ENCODE peak calls at places on chromosomes 2 and 18, in nine cellular contexts. One of them, this sample, is unnamed.

GRCh38 chr18:22045221-22045918 is 124.0 kb upstream of the GATA6 start:
- DNase-seq in GM23248: no peak
- DNase-seq in adrenal gland: no peak
- DNase-seq in OCI-LY7: no peak
- DNase-seq in MM.1S: no peak
- DNase-seq in CD4-positive, alpha-beta T cell: no peak
- DNase-seq in SJSA1: no peak
- DNase-seq in A549: no peak
- DNase-seq in ascending aorta: no peak
- DNase-seq in this sample: no peak

GRCh38 chr18:55694291-55694690 is 106.3 kb upstream of the TCF4 start:
- DNase-seq in MM.1S: no peak
- DNase-seq in CD4-positive, alpha-beta T cell: no peak
- DNase-seq in GM23248: peak
- DNase-seq in OCI-LY7: no peak
- DNase-seq in A549: no peak
- DNase-seq in adrenal gland: no peak
- DNase-seq in ascending aorta: no peak
- DNase-seq in SJSA1: no peak
- DNase-seq in this sample: no peak

GRCh38 chr2:171166328-171166983 is 5.8 kb upstream of the TLK1 start:
- DNase-seq in CD4-positive, alpha-beta T cell: no peak
- DNase-seq in GM23248: no peak
- DNase-seq in MM.1S: no peak
- DNase-seq in ascending aorta: no peak
- DNase-seq in adrenal gland: no peak
- DNase-seq in OCI-LY7: no peak
- DNase-seq in SJSA1: no peak
- DNase-seq in A549: no peak
- DNase-seq in this sample: no peak

GRCh38 chr2:66498597-66498910 is 63.6 kb downstream of the MEIS1 start:
- DNase-seq in A549: no peak
- DNase-seq in SJSA1: no peak
- DNase-seq in GM23248: no peak
- DNase-seq in MM.1S: no peak
- DNase-seq in CD4-positive, alpha-beta T cell: no peak
- DNase-seq in OCI-LY7: no peak
- DNase-seq in ascending aorta: no peak
- DNase-seq in adrenal gland: no peak
- DNase-seq in this sample: no peak

GRCh38 chr2:161112885-161113284 is 47.3 kb upstream of the TANK start:
- DNase-seq in A549: no peak
- DNase-seq in adrenal gland: no peak
- DNase-seq in CD4-positive, alpha-beta T cell: no peak
- DNase-seq in ascending aorta: no peak
- DNase-seq in GM23248: no peak
- DNase-seq in OCI-LY7: no peak
- DNase-seq in MM.1S: no peak
- DNase-seq in SJSA1: no peak
- DNase-seq in this sample: no peak

GRCh38 chr2:72140621-72140960 is 7.1 kb downstream of the CYP26B1 start:
- DNase-seq in SJSA1: peak
- DNase-seq in CD4-positive, alpha-beta T cell: no peak
- DNase-seq in MM.1S: no peak
- DNase-seq in A549: no peak
- DNase-seq in ascending aorta: peak
- DNase-seq in GM23248: no peak
- DNase-seq in OCI-LY7: no peak
- DNase-seq in adrenal gland: no peak
- DNase-seq in this sample: peak

GRCh38 chr2:101643004-101643524 is 54.4 kb upstream of the MAP4K4 start:
- DNase-seq in GM23248: no peak
- DNase-seq in SJSA1: no peak
- DNase-seq in OCI-LY7: no peak
- DNase-seq in adrenal gland: no peak
- DNase-seq in ascending aorta: no peak
- DNase-seq in MM.1S: no peak
- DNase-seq in A549: no peak
- DNase-seq in CD4-positive, alpha-beta T cell: no peak
- DNase-seq in this sample: no peak

GRCh38 chr2:96116424-96116878 is at the start of gene ADRA2B:
- DNase-seq in MM.1S: peak
- DNase-seq in OCI-LY7: peak
- DNase-seq in CD4-positive, alpha-beta T cell: peak
- DNase-seq in GM23248: peak
- DNase-seq in adrenal gland: peak
- DNase-seq in A549: peak
- DNase-seq in SJSA1: no peak
- DNase-seq in ascending aorta: no peak
- DNase-seq in this sample: peak

GRCh38 chr2:46098606-46099005 is 198.6 kb upstream of the EPAS1 start:
- DNase-seq in GM23248: peak
- DNase-seq in SJSA1: peak
- DNase-seq in adrenal gland: no peak
- DNase-seq in OCI-LY7: no peak
- DNase-seq in A549: peak
- DNase-seq in MM.1S: no peak
- DNase-seq in CD4-positive, alpha-beta T cell: no peak
- DNase-seq in ascending aorta: no peak
- DNase-seq in this sample: no peak

GRCh38 chr2:132668189-132668833 is 1.7 kb downstream of the LYPD1 start:
- DNase-seq in ascending aorta: no peak
- DNase-seq in MM.1S: no peak
- DNase-seq in SJSA1: no peak
- DNase-seq in OCI-LY7: no peak
- DNase-seq in A549: peak
- DNase-seq in adrenal gland: no peak
- DNase-seq in CD4-positive, alpha-beta T cell: no peak
- DNase-seq in GM23248: no peak
- DNase-seq in this sample: peak

GRCh38 chr2:120496759-120497158 is 150.8 kb downstream of the INHBB start:
- DNase-seq in GM23248: no peak
- DNase-seq in A549: no peak
- DNase-seq in CD4-positive, alpha-beta T cell: no peak
- DNase-seq in MM.1S: no peak
- DNase-seq in ascending aorta: no peak
- DNase-seq in OCI-LY7: no peak
- DNase-seq in adrenal gland: no peak
- DNase-seq in SJSA1: no peak
- DNase-seq in this sample: no peak

GRCh38 chr18:13216732-13217465 is 1.7 kb upstream of the LDLRAD4 start:
- DNase-seq in MM.1S: peak
- DNase-seq in GM23248: peak
- DNase-seq in OCI-LY7: no peak
- DNase-seq in A549: no peak
- DNase-seq in CD4-positive, alpha-beta T cell: peak
- DNase-seq in SJSA1: no peak
- DNase-seq in ascending aorta: peak
- DNase-seq in adrenal gland: peak
- DNase-seq in this sample: peak

GRCh38 chr18:54679318-54680149 is 88.5 kb downstream of the DYNAP start:
- DNase-seq in adrenal gland: no peak
- DNase-seq in A549: peak
- DNase-seq in SJSA1: no peak
- DNase-seq in OCI-LY7: peak
- DNase-seq in CD4-positive, alpha-beta T cell: no peak
- DNase-seq in GM23248: peak
- DNase-seq in ascending aorta: no peak
- DNase-seq in MM.1S: peak
- DNase-seq in this sample: no peak

GRCh38 chr2:186995092-186995491 is 146.1 kb upstream of the ZSWIM2 start:
- DNase-seq in CD4-positive, alpha-beta T cell: no peak
- DNase-seq in MM.1S: no peak
- DNase-seq in ascending aorta: no peak
- DNase-seq in SJSA1: no peak
- DNase-seq in GM23248: peak
- DNase-seq in OCI-LY7: no peak
- DNase-seq in A549: no peak
- DNase-seq in adrenal gland: no peak
- DNase-seq in this sample: no peak

GRCh38 chr18:31819106-31819924 is 58.6 kb upstream of the SLC25A52 start:
- DNase-seq in adrenal gland: no peak
- DNase-seq in A549: peak
- DNase-seq in OCI-LY7: peak
- DNase-seq in ascending aorta: no peak
- DNase-seq in GM23248: peak
- DNase-seq in MM.1S: peak
- DNase-seq in SJSA1: no peak
- DNase-seq in CD4-positive, alpha-beta T cell: no peak
- DNase-seq in this sample: no peak

GRCh38 chr18:52723456-52724065 is 383.6 kb downstream of the DCC start:
- DNase-seq in A549: no peak
- DNase-seq in GM23248: no peak
- DNase-seq in MM.1S: no peak
- DNase-seq in adrenal gland: no peak
- DNase-seq in SJSA1: no peak
- DNase-seq in CD4-positive, alpha-beta T cell: no peak
- DNase-seq in ascending aorta: no peak
- DNase-seq in OCI-LY7: no peak
- DNase-seq in this sample: no peak

GRCh38 chr2:181857471-181857870 is 34.1 kb upstream of the ITPRID2 start:
- DNase-seq in CD4-positive, alpha-beta T cell: no peak
- DNase-seq in MM.1S: no peak
- DNase-seq in SJSA1: no peak
- DNase-seq in A549: no peak
- DNase-seq in GM23248: peak
- DNase-seq in adrenal gland: no peak
- DNase-seq in OCI-LY7: no peak
- DNase-seq in ascending aorta: no peak
- DNase-seq in this sample: no peak

GRCh38 chr18:7616661-7617060 is 49.5 kb downstream of the PTPRM start:
- DNase-seq in GM23248: peak
- DNase-seq in A549: no peak
- DNase-seq in adrenal gland: peak
- DNase-seq in ascending aorta: no peak
- DNase-seq in OCI-LY7: no peak
- DNase-seq in MM.1S: no peak
- DNase-seq in CD4-positive, alpha-beta T cell: no peak
- DNase-seq in SJSA1: peak
- DNase-seq in this sample: no peak

GRCh38 chr18:41719808-41720207 is 235.2 kb upstream of the PIK3C3 start:
- DNase-seq in adrenal gland: no peak
- DNase-seq in SJSA1: no peak
- DNase-seq in OCI-LY7: no peak
- DNase-seq in GM23248: no peak
- DNase-seq in CD4-positive, alpha-beta T cell: no peak
- DNase-seq in ascending aorta: no peak
- DNase-seq in MM.1S: no peak
- DNase-seq in A549: no peak
- DNase-seq in this sample: no peak
- H3K27ac ChIP-seq in adrenal gland: no peak
- H3K27ac ChIP-seq in SJSA1: no peak
- H3K27ac ChIP-seq in OCI-LY7: no peak
- H3K27ac ChIP-seq in GM23248: no peak
- H3K27ac ChIP-seq in CD4-positive, alpha-beta T cell: no peak
- H3K27ac ChIP-seq in ascending aorta: no peak
- H3K27ac ChIP-seq in MM.1S: no peak
- H3K27ac ChIP-seq in A549: no peak
- H3K27ac ChIP-seq in this sample: no peak

GRCh38 chr2:150480241-150480640 is 7.2 kb downstream of the RND3 start:
- DNase-seq in GM23248: peak
- DNase-seq in SJSA1: no peak
- DNase-seq in MM.1S: no peak
- DNase-seq in adrenal gland: no peak
- DNase-seq in A549: no peak
- DNase-seq in ascending aorta: peak
- DNase-seq in CD4-positive, alpha-beta T cell: no peak
- DNase-seq in OCI-LY7: no peak
- DNase-seq in this sample: no peak

GRCh38 chr2:150477347-150477746 is 10.1 kb downstream of the RND3 start:
- DNase-seq in adrenal gland: no peak
- DNase-seq in CD4-positive, alpha-beta T cell: no peak
- DNase-seq in SJSA1: no peak
- DNase-seq in A549: no peak
- DNase-seq in ascending aorta: no peak
- DNase-seq in GM23248: peak
- DNase-seq in MM.1S: no peak
- DNase-seq in OCI-LY7: no peak
- DNase-seq in this sample: peak

GRCh38 chr2:150479075-150479915 is 8.2 kb downstream of the RND3 start:
- DNase-seq in OCI-LY7: no peak
- DNase-seq in ascending aorta: no peak
- DNase-seq in adrenal gland: no peak
- DNase-seq in SJSA1: no peak
- DNase-seq in MM.1S: no peak
- DNase-seq in GM23248: peak
- DNase-seq in CD4-positive, alpha-beta T cell: no peak
- DNase-seq in A549: no peak
- DNase-seq in this sample: no peak

GRCh38 chr2:150476809-150477302 is 10.6 kb downstream of the RND3 start:
- DNase-seq in A549: no peak
- DNase-seq in OCI-LY7: no peak
- DNase-seq in adrenal gland: no peak
- DNase-seq in ascending aorta: no peak
- DNase-seq in CD4-positive, alpha-beta T cell: no peak
- DNase-seq in MM.1S: no peak
- DNase-seq in SJSA1: no peak
- DNase-seq in GM23248: no peak
- DNase-seq in this sample: no peak

GRCh38 chr2:150478206-150478974 is 9.1 kb downstream of the RND3 start:
- DNase-seq in adrenal gland: no peak
- DNase-seq in ascending aorta: no peak
- DNase-seq in SJSA1: no peak
- DNase-seq in OCI-LY7: no peak
- DNase-seq in MM.1S: no peak
- DNase-seq in CD4-positive, alpha-beta T cell: no peak
- DNase-seq in GM23248: no peak
- DNase-seq in A549: no peak
- DNase-seq in this sample: no peak
- H3K27ac ChIP-seq in adrenal gland: no peak
- H3K27ac ChIP-seq in ascending aorta: peak
- H3K27ac ChIP-seq in SJSA1: peak
- H3K27ac ChIP-seq in OCI-LY7: no peak
- H3K27ac ChIP-seq in MM.1S: no peak
- H3K27ac ChIP-seq in CD4-positive, alpha-beta T cell: no peak
- H3K27ac ChIP-seq in GM23248: peak
- H3K27ac ChIP-seq in A549: peak
- H3K27ac ChIP-seq in this sample: no peak

GRCh38 chr2:208033701-208034502 is 8.6 kb upstream of the PLEKHM3 start:
- DNase-seq in MM.1S: peak
- DNase-seq in adrenal gland: peak
- DNase-seq in A549: no peak
- DNase-seq in CD4-positive, alpha-beta T cell: no peak
- DNase-seq in ascending aorta: no peak
- DNase-seq in SJSA1: no peak
- DNase-seq in GM23248: peak
- DNase-seq in OCI-LY7: peak
- DNase-seq in this sample: peak
- H3K27ac ChIP-seq in MM.1S: no peak
- H3K27ac ChIP-seq in adrenal gland: no peak
- H3K27ac ChIP-seq in A549: no peak
- H3K27ac ChIP-seq in CD4-positive, alpha-beta T cell: no peak
- H3K27ac ChIP-seq in ascending aorta: no peak
- H3K27ac ChIP-seq in SJSA1: no peak
- H3K27ac ChIP-seq in GM23248: no peak
- H3K27ac ChIP-seq in OCI-LY7: no peak
- H3K27ac ChIP-seq in this sample: no peak

DNA sequence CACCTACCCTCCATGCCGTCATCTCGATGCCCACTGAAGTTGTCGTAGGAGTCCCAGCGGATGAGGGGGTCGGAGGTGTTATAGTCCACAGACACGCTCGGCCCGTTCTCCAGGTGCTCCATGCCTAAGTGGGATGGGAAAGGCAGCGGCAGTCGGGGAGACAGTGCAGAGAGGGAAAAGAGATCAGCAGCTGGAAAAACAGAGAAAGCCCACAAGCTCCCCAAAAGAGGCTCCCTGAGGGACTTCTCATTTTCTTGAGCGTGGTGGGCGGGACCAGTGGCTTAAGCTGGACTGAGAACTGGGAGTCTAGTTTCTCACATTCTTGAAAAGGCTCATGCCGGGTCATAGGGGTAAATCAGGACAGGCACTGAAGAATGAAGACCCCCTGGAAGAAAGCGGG is 121.9 kb downstream of the TNS1 start:
- DNase-seq in ascending aorta: no peak
- DNase-seq in A549: no peak
- DNase-seq in MM.1S: no peak
- DNase-seq in GM23248: no peak
- DNase-seq in adrenal gland: no peak
- DNase-seq in SJSA1: no peak
- DNase-seq in CD4-positive, alpha-beta T cell: no peak
- DNase-seq in OCI-LY7: no peak
- DNase-seq in this sample: no peak
- H3K27ac ChIP-seq in ascending aorta: peak
- H3K27ac ChIP-seq in A549: no peak
- H3K27ac ChIP-seq in MM.1S: no peak
- H3K27ac ChIP-seq in GM23248: no peak
- H3K27ac ChIP-seq in adrenal gland: no peak
- H3K27ac ChIP-seq in SJSA1: no peak
- H3K27ac ChIP-seq in CD4-positive, alpha-beta T cell: no peak
- H3K27ac ChIP-seq in OCI-LY7: no peak
- H3K27ac ChIP-seq in this sample: no peak

This sample was measured in WERI-Rb-1.